ENCODE peak calls at places on chromosomes 7 and 10, in four cellular contexts. One of them, this sample, is unnamed. For H3K4me1, the result is how much of the 10 kb centered on the place peaks cover.

GRCh38 chr10:51327432-51327831 is 253.1 kb downstream of the PRKG1 start:
- DNase-seq in psoas muscle: no peak
- DNase-seq in RWPE2: no peak
- DNase-seq in body of pancreas: no peak
- DNase-seq in this sample: no peak

GRCh38 chr7:78438433-78438832 is 639.9 kb downstream of the PHTF2 start:
- DNase-seq in psoas muscle: no peak
- DNase-seq in RWPE2: no peak
- DNase-seq in body of pancreas: no peak
- DNase-seq in this sample: no peak

GRCh38 chr7:39465055-39465929 is 100.9 kb upstream of the YAE1 start:
- DNase-seq in psoas muscle: no peak
- DNase-seq in RWPE2: no peak
- DNase-seq in body of pancreas: peak
- DNase-seq in this sample: peak

GRCh38 chr7:146961617-146962016 is 845.0 kb downstream of the CNTNAP2 start:
- DNase-seq in psoas muscle: no peak
- DNase-seq in RWPE2: no peak
- DNase-seq in body of pancreas: no peak
- DNase-seq in this sample: no peak

GRCh38 chr7:6117533-6117932 is 86.4 kb downstream of the ANKRD61 start:
- DNase-seq in psoas muscle: no peak
- DNase-seq in RWPE2: no peak
- DNase-seq in body of pancreas: no peak
- DNase-seq in this sample: no peak

GRCh38 chr7:151088856-151089699 is 2.8 kb downstream of the AGAP3 start:
- DNase-seq in psoas muscle: peak
- DNase-seq in RWPE2: peak
- DNase-seq in body of pancreas: peak
- DNase-seq in this sample: peak

GRCh38 chr7:69603937-69604494 is 5.7 kb downstream of the AUTS2 start:
- DNase-seq in psoas muscle: no peak
- DNase-seq in RWPE2: no peak
- DNase-seq in body of pancreas: no peak
- DNase-seq in this sample: no peak

GRCh38 chr7:48426331-48426965 is 255.2 kb downstream of the ABCA13 start:
- DNase-seq in psoas muscle: no peak
- DNase-seq in RWPE2: no peak
- DNase-seq in body of pancreas: no peak
- DNase-seq in this sample: no peak

GRCh38 chr10:127906548-127907377 is at the start of gene PTPRE:
- DNase-seq in psoas muscle: peak
- DNase-seq in RWPE2: no peak
- DNase-seq in body of pancreas: peak
- DNase-seq in this sample: peak

GRCh38 chr10:86536294-86536861 is 14.8 kb upstream of the WAPL start:
- DNase-seq in psoas muscle: no peak
- DNase-seq in RWPE2: no peak
- DNase-seq in body of pancreas: no peak
- DNase-seq in this sample: no peak

GRCh38 chr7:47513741-47514241 is 68.1 kb downstream of the TNS3 start:
- DNase-seq in psoas muscle: no peak
- DNase-seq in RWPE2: no peak
- DNase-seq in body of pancreas: peak
- DNase-seq in this sample: peak

GRCh38 chr10:100748251-100749058 is 3.1 kb downstream of the PAX2 start:
- DNase-seq in psoas muscle: no peak
- DNase-seq in RWPE2: no peak
- DNase-seq in body of pancreas: no peak
- DNase-seq in this sample: no peak

GRCh38 chr10:86673827-86674581 is 5.7 kb downstream of the LDB3 start:
- DNase-seq in psoas muscle: peak
- DNase-seq in RWPE2: no peak
- DNase-seq in body of pancreas: no peak
- DNase-seq in this sample: no peak

GRCh38 chr10:99768430-99769011 is 13.9 kb upstream of the ABCC2 start:
- DNase-seq in psoas muscle: no peak
- DNase-seq in RWPE2: no peak
- DNase-seq in body of pancreas: no peak
- DNase-seq in this sample: no peak

GRCh38 chr10:47361293-47361692 is 13.1 kb downstream of the RBP3 start:
- DNase-seq in psoas muscle: peak
- DNase-seq in RWPE2: no peak
- DNase-seq in body of pancreas: peak
- DNase-seq in this sample: peak

GRCh38 chr7:130926021-130926691 is 192.1 kb upstream of the KLF14 start:
- DNase-seq in psoas muscle: no peak
- DNase-seq in RWPE2: no peak
- DNase-seq in body of pancreas: no peak
- DNase-seq in this sample: no peak

GRCh38 chr10:53846809-53847208 is 954.2 kb downstream of the PCDH15 start:
- DNase-seq in psoas muscle: no peak
- DNase-seq in RWPE2: no peak
- DNase-seq in body of pancreas: no peak
- DNase-seq in this sample: no peak

GRCh38 chr7:66894463-66895080 is 26.5 kb upstream of the TMEM248 start:
- DNase-seq in psoas muscle: no peak
- DNase-seq in RWPE2: no peak
- DNase-seq in body of pancreas: no peak
- DNase-seq in this sample: no peak

GRCh38 chr10:92075829-92076228 is 152.3 kb downstream of the BTAF1 start:
- DNase-seq in psoas muscle: no peak
- DNase-seq in RWPE2: no peak
- DNase-seq in body of pancreas: no peak
- DNase-seq in this sample: no peak

GRCh38 chr10:6407034-6407721 is 172.9 kb downstream of the PRKCQ start:
- DNase-seq in psoas muscle: no peak
- DNase-seq in RWPE2: no peak
- DNase-seq in body of pancreas: no peak
- DNase-seq in this sample: no peak

GRCh38 chr7:19572566-19572965 is 136.3 kb downstream of the POLR1F start:
- DNase-seq in psoas muscle: no peak
- DNase-seq in RWPE2: no peak
- DNase-seq in body of pancreas: no peak
- DNase-seq in this sample: no peak

GRCh38 chr7:65342723-65343629 is 30.7 kb upstream of the ZNF92 start:
- DNase-seq in psoas muscle: no peak
- DNase-seq in RWPE2: no peak
- DNase-seq in body of pancreas: no peak
- DNase-seq in this sample: no peak

GRCh38 chr7:140982508-140982907 is 32.2 kb downstream of the MRPS33 start:
- DNase-seq in psoas muscle: no peak
- DNase-seq in RWPE2: no peak
- DNase-seq in body of pancreas: no peak
- DNase-seq in this sample: no peak

GRCh38 chr7:150397376-150398107 is 18.4 kb downstream of the ZNF775 start:
- DNase-seq in psoas muscle: no peak
- DNase-seq in RWPE2: no peak
- DNase-seq in body of pancreas: no peak
- DNase-seq in this sample: no peak

GRCh38 chr7:108135446-108136190 is 5.5 kb upstream of the LAMB4 start:
- DNase-seq in psoas muscle: no peak
- DNase-seq in RWPE2: no peak
- DNase-seq in body of pancreas: no peak
- DNase-seq in this sample: no peak

GRCh38 chr10:126135939-126136595 is 239.7 kb downstream of the FANK1 start:
- DNase-seq in psoas muscle: no peak
- DNase-seq in RWPE2: no peak
- DNase-seq in body of pancreas: no peak
- DNase-seq in this sample: peak

GRCh38 chr10:6702030-6702429 is 122.0 kb upstream of the PRKCQ start:
- DNase-seq in psoas muscle: no peak
- DNase-seq in RWPE2: no peak
- DNase-seq in body of pancreas: no peak
- DNase-seq in this sample: no peak

GRCh38 chr10:7687228-7687907 is 15.7 kb upstream of the ITIH2 start:
- DNase-seq in psoas muscle: peak
- DNase-seq in RWPE2: peak
- DNase-seq in body of pancreas: peak
- DNase-seq in this sample: peak

GRCh38 chr10:26540601-26541000 is 102.5 kb downstream of the APBB1IP start:
- DNase-seq in psoas muscle: no peak
- DNase-seq in RWPE2: no peak
- DNase-seq in body of pancreas: no peak
- DNase-seq in this sample: no peak

GRCh38 chr7:151552352-151553028 is 32.8 kb upstream of the RHEB start:
- DNase-seq in psoas muscle: no peak
- DNase-seq in RWPE2: no peak
- DNase-seq in body of pancreas: peak
- DNase-seq in this sample: peak

GRCh38 chr7:30140456-30140855 is 5.7 kb downstream of the MTURN start:
- DNase-seq in psoas muscle: no peak
- DNase-seq in RWPE2: no peak
- DNase-seq in body of pancreas: no peak
- DNase-seq in this sample: no peak

GRCh38 chr7:30142710-30143109 is 7.9 kb downstream of the MTURN start:
- DNase-seq in psoas muscle: no peak
- DNase-seq in RWPE2: no peak
- DNase-seq in body of pancreas: peak
- DNase-seq in this sample: peak

GRCh38 chr7:30141405-30142045 is 6.7 kb downstream of the MTURN start:
- DNase-seq in psoas muscle: no peak
- DNase-seq in RWPE2: no peak
- DNase-seq in body of pancreas: no peak
- DNase-seq in this sample: no peak

GRCh38 chr7:30136743-30137485 is 2.1 kb downstream of the MTURN start:
- DNase-seq in psoas muscle: no peak
- DNase-seq in RWPE2: no peak
- DNase-seq in body of pancreas: no peak
- DNase-seq in this sample: no peak

DNA sequence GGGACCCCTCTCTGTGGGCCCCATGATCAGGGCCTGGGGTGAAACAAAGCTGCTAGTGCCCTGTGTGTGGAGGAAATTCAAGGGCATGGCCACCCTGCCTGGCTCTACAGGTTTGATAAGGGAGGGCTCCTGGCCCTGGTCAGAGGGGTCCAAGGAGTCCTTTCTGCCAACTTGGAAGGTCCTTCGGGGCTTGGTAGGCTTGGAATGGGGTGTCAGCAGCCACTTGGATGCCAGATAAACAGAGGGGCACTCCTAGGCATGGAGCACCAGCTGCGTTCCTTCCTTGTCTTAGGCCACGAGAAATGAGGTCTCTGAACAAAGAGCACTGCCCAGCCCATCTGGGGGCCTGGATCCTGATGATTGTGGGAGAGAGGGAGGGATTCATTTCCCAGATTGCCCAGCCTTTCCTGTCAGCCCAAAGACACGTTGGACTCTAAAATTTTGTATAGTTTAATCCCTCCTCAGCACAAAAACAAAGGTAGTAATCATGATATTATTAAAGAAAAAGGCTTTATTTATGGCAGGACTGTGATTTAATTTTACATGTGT is 5.1 kb downstream of the MTURN start:
- DNase-seq in psoas muscle: no peak
- DNase-seq in RWPE2: no peak
- DNase-seq in body of pancreas: no peak
- DNase-seq in this sample: no peak
- H3K4me1 ChIP-seq in psoas muscle: under half
- H3K4me1 ChIP-seq in RWPE2: under half
- H3K4me1 ChIP-seq in body of pancreas: under half
- H3K4me1 ChIP-seq in this sample: under half

DNA sequence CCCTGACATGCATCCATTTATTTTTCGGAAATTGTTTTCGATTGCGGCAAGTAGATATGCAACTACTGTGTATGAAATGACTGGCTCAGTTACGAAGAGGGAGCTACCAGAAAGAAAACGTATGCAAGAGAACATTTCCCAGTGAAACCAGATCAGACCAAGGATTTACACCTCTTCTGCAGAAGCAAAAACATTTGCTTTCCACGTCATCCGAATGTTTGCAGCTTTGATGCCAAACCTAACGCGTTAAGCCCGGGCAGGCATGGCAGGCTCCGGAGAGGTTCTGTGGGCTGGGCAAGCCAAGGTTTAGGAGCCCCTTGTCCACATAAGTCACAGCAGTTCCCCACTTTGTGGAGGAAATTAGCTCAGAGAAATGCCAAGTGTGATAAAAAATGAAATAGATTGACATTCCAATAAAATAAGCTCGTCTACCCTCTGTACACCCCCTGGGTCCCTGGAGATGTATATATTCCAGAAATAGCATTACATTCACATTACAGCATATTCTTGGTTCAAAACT is 81.3 kb downstream of the LYZL1 start:
- DNase-seq in psoas muscle: no peak
- DNase-seq in RWPE2: no peak
- DNase-seq in body of pancreas: no peak
- DNase-seq in this sample: no peak
- H3K4me3 ChIP-seq in psoas muscle: peak
- H3K4me3 ChIP-seq in RWPE2: no peak
- H3K4me3 ChIP-seq in body of pancreas: no peak
- H3K4me3 ChIP-seq in this sample: no peak

GRCh38 chr7:142181966-142182365 is 70.4 kb downstream of the MGAM2 start:
- DNase-seq in psoas muscle: no peak
- DNase-seq in RWPE2: no peak
- DNase-seq in body of pancreas: no peak
- DNase-seq in this sample: no peak
- H3K4me1 ChIP-seq in psoas muscle: under half
- H3K4me1 ChIP-seq in RWPE2: under half
- H3K4me1 ChIP-seq in body of pancreas: under half
- H3K4me1 ChIP-seq in this sample: under half

GRCh38 chr7:114941692-114942091 is 19.8 kb downstream of the MDFIC start:
- DNase-seq in psoas muscle: no peak
- DNase-seq in RWPE2: no peak
- DNase-seq in body of pancreas: no peak
- DNase-seq in this sample: no peak

GRCh38 chr7:114943530-114943929 is 21.6 kb downstream of the MDFIC start:
- DNase-seq in psoas muscle: no peak
- DNase-seq in RWPE2: no peak
- DNase-seq in body of pancreas: no peak
- DNase-seq in this sample: no peak

GRCh38 chr7:114943953-114944741 is 22.3 kb downstream of the MDFIC start:
- DNase-seq in psoas muscle: no peak
- DNase-seq in RWPE2: no peak
- DNase-seq in body of pancreas: no peak
- DNase-seq in this sample: no peak

GRCh38 chr7:114944742-114945625 is 23.1 kb downstream of the MDFIC start:
- DNase-seq in psoas muscle: peak
- DNase-seq in RWPE2: no peak
- DNase-seq in body of pancreas: peak
- DNase-seq in this sample: peak

GRCh38 chr7:114942443-114943175 is 20.7 kb downstream of the MDFIC start:
- DNase-seq in psoas muscle: no peak
- DNase-seq in RWPE2: no peak
- DNase-seq in body of pancreas: no peak
- DNase-seq in this sample: no peak
- H3K4me3 ChIP-seq in psoas muscle: no peak
- H3K4me3 ChIP-seq in RWPE2: no peak
- H3K4me3 ChIP-seq in body of pancreas: no peak
- H3K4me3 ChIP-seq in this sample: no peak